ENCODE peak calls at places on chromosome 3, in five cellular contexts. E is tibial nerve, L is mammary epithelial cell, Z is BJ, C is fibroblast of pulmonary artery. O is an unnamed sample.

GRCh38 chr3:23580337-23580736 is 225.4 kb upstream of the UBE2E1 start:
- DNase-seq in E (no peak), L (peak), Z (peak), C (peak), O (no peak)

GRCh38 chr3:47652142-47652541 is 73.5 kb upstream of the CSPG5 start:
- DNase-seq in E (no peak), L (no peak), Z (no peak), C (no peak), O (no peak)

GRCh38 chr3:87997298-87997697 is 61.5 kb downstream of the CGGBP1 start:
- DNase-seq in E (peak), L (no peak), Z (no peak), C (peak), O (peak)

GRCh38 chr3:55059027-55059629 is 131.3 kb upstream of the LRTM1 start:
- DNase-seq in E (no peak), L (no peak), Z (peak), C (peak), O (no peak)

GRCh38 chr3:74501001-74501400 is 113.5 kb downstream of the CNTN3 start:
- DNase-seq in E (no peak), L (no peak), Z (no peak), C (no peak), O (no peak)

GRCh38 chr3:132867956-132868355 is 145.7 kb upstream of the NPHP3 start:
- DNase-seq in E (no peak), L (peak), Z (no peak), C (peak), O (no peak)

GRCh38 chr3:73832426-73832825 is 207.7 kb upstream of the PDZRN3 start:
- DNase-seq in E (no peak), L (no peak), Z (no peak), C (no peak), O (no peak)

GRCh38 chr3:128572644-128573105 is 77.9 kb downstream of the RPN1 start:
- DNase-seq in E (no peak), L (no peak), Z (no peak), C (no peak), O (no peak)

GRCh38 chr3:126341755-126342150 is 15.5 kb downstream of the KLF15 start:
- DNase-seq in E (no peak), L (no peak), Z (no peak), C (no peak), O (no peak)

GRCh38 chr3:118029049-118029448 is 1005.6 kb downstream of the IGSF11 start:
- DNase-seq in E (no peak), L (no peak), Z (no peak), C (no peak), O (no peak)

GRCh38 chr3:23728651-23729117 is 77.1 kb upstream of the UBE2E1 start:
- DNase-seq in E (no peak), L (no peak), Z (no peak), C (no peak), O (no peak)

GRCh38 chr3:78994174-78995027 is 773.4 kb downstream of the ROBO1 start:
- DNase-seq in E (no peak), L (peak), Z (no peak), C (no peak), O (peak)

GRCh38 chr3:172387728-172388127 is 60.5 kb downstream of the GHSR start:
- DNase-seq in E (no peak), L (no peak), Z (no peak), C (no peak), O (no peak)

GRCh38 chr3:172390792-172391191 is 57.5 kb downstream of the GHSR start:
- DNase-seq in E (no peak), L (no peak), Z (no peak), C (no peak), O (no peak)

GRCh38 chr3:172391592-172392302 is 56.5 kb downstream of the GHSR start:
- DNase-seq in E (no peak), L (peak), Z (no peak), C (peak), O (peak)

GRCh38 chr3:172384836-172385235 is 63.4 kb downstream of the GHSR start:
- DNase-seq in E (no peak), L (no peak), Z (no peak), C (no peak), O (no peak)

DNA sequence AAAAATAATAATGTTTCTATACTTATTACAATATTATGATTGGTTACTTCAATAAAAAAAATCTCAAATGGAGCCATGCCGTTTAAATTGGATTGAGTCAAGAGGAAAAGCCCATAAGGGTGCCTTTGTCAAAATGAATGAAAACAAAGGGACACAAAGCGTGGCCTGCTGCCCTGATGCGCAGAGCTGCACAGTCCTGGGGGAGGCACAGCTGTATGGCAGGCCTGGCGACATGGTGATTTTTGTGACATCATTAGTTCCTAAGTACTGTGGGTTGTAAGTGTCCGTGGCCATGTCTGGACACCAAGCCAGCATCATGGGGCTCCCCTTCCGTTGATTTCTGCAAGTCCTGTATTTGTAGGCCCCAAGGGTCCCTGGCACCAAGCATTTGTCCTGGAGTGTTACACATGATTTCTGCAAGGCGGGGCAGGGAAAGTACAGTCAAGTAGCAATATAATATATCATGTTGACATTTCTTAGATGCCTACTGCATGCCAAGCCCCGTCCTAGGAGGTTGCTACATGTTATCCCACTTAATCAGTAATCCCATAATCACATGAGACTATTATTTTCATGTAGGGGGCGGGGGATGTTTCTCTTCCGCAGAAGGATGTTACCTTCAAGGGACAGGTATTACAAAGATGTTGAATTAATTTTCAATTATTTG is 59.7 kb downstream of the GHSR start:
- DNase-seq in E (no peak), L (no peak), Z (no peak), C (no peak), O (no peak)
- H3K4me3 ChIP-seq in E (no peak), L (no peak), Z (no peak), C (no peak), O (no peak)

GRCh38 chr3:43689166-43689565 is 1.6 kb upstream of the ABHD5 start:
- DNase-seq in E (no peak), L (no peak), Z (no peak), C (no peak), O (no peak)
- H3K4me3 ChIP-seq in E (no peak), L (no peak), Z (no peak), C (no peak), O (no peak)

DNA sequence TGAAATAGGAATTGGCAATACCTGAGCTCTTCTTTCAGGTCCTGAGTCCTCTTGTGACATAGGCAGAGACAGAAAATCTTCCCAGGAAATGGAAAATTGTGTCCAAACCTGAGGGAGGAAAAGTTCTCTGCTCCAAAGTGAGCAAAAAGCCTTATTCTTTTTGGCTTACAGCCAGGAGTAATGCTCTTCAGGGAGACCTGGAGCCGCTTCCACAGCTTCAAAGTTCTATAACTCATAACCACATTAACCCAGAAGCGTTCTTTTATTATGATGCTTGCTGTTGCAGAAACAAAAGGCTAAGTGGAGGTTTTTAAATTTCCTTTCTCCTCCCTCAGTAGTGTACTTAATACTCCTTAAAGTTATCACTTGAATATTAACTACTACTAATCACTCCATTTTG is 621 bp downstream of the IGSF10 start:
- DNase-seq in E (no peak), L (peak), Z (no peak), C (peak), O (no peak)
- H3K4me3 ChIP-seq in E (peak), L (no peak), Z (no peak), C (peak), O (no peak)

GRCh38 chr3:188432826-188433525 is 279.0 kb downstream of the LPP start:
- DNase-seq in E (no peak), L (no peak), Z (no peak), C (peak), O (peak)
- H3K4me3 ChIP-seq in E (no peak), L (no peak), Z (no peak), C (peak), O (no peak)

GRCh38 chr3:149701977-149702350 is 44.1 kb upstream of the WWTR1 start:
- DNase-seq in E (no peak), L (peak), Z (no peak), C (no peak), O (no peak)
- H3K4me3 ChIP-seq in E (no peak), L (no peak), Z (no peak), C (no peak), O (no peak)

GRCh38 chr3:10551821-10552630 is 46.6 kb upstream of the ATP2B2 start:
- DNase-seq in E (peak), L (peak), Z (no peak), C (no peak), O (no peak)
- H3K4me3 ChIP-seq in E (no peak), L (no peak), Z (no peak), C (no peak), O (no peak)